ENCODE peak calls at places on chromosomes 13 and 19, in eight cellular contexts. One of them, this sample, is unnamed.

GRCh38 chr19:18676692-18677091 is 6.8 kb upstream of the CRTC1 start:
- DNase-seq in stimulated activated CD8-positive, alpha-beta memory T cell treated with anti-CD3 and anti-CD28 coated beads, Interleukin-2, amount 100 ng/mL, for 1 hour: no peak
- DNase-seq in activated CD4-positive, alpha-beta T cell treated with anti-CD3 and anti-CD28 coated beads, Interleukin-2, amount 10 ng/mL, durations not matched to agents 7 days and 5 days: no peak
- DNase-seq in M059J: no peak
- DNase-seq in HepG2: no peak
- DNase-seq in DMS53: no peak
- DNase-seq in right atrium auricular region: no peak
- DNase-seq in progenitor cell of endocrine pancreas: no peak
- DNase-seq in this sample: no peak

GRCh38 chr19:45137179-45137761 is 23.5 kb downstream of the NKPD1 start:
- DNase-seq in DMS53: no peak
- DNase-seq in activated CD4-positive, alpha-beta T cell treated with anti-CD3 and anti-CD28 coated beads, Interleukin-2, amount 10 ng/mL, durations not matched to agents 7 days and 5 days: no peak
- DNase-seq in stimulated activated CD8-positive, alpha-beta memory T cell treated with anti-CD3 and anti-CD28 coated beads, Interleukin-2, amount 100 ng/mL, for 1 hour: no peak
- DNase-seq in right atrium auricular region: no peak
- DNase-seq in M059J: no peak
- DNase-seq in progenitor cell of endocrine pancreas: no peak
- DNase-seq in HepG2: no peak
- DNase-seq in this sample: no peak

GRCh38 chr19:4866595-4867424 is 657 bp downstream of the PLIN3 start:
- DNase-seq in right atrium auricular region: peak
- DNase-seq in M059J: peak
- DNase-seq in DMS53: no peak
- DNase-seq in stimulated activated CD8-positive, alpha-beta memory T cell treated with anti-CD3 and anti-CD28 coated beads, Interleukin-2, amount 100 ng/mL, for 1 hour: peak
- DNase-seq in HepG2: peak
- DNase-seq in progenitor cell of endocrine pancreas: no peak
- DNase-seq in activated CD4-positive, alpha-beta T cell treated with anti-CD3 and anti-CD28 coated beads, Interleukin-2, amount 10 ng/mL, durations not matched to agents 7 days and 5 days: peak
- DNase-seq in this sample: peak

GRCh38 chr19:13015361-13016231 is 20.3 kb downstream of the NFIX start:
- DNase-seq in HepG2: no peak
- DNase-seq in activated CD4-positive, alpha-beta T cell treated with anti-CD3 and anti-CD28 coated beads, Interleukin-2, amount 10 ng/mL, durations not matched to agents 7 days and 5 days: no peak
- DNase-seq in stimulated activated CD8-positive, alpha-beta memory T cell treated with anti-CD3 and anti-CD28 coated beads, Interleukin-2, amount 100 ng/mL, for 1 hour: no peak
- DNase-seq in M059J: peak
- DNase-seq in DMS53: no peak
- DNase-seq in right atrium auricular region: no peak
- DNase-seq in progenitor cell of endocrine pancreas: no peak
- DNase-seq in this sample: no peak

GRCh38 chr13:77114271-77114670 is 87.3 kb upstream of the FBXL3 start:
- DNase-seq in stimulated activated CD8-positive, alpha-beta memory T cell treated with anti-CD3 and anti-CD28 coated beads, Interleukin-2, amount 100 ng/mL, for 1 hour: no peak
- DNase-seq in DMS53: no peak
- DNase-seq in activated CD4-positive, alpha-beta T cell treated with anti-CD3 and anti-CD28 coated beads, Interleukin-2, amount 10 ng/mL, durations not matched to agents 7 days and 5 days: no peak
- DNase-seq in HepG2: no peak
- DNase-seq in right atrium auricular region: no peak
- DNase-seq in M059J: no peak
- DNase-seq in progenitor cell of endocrine pancreas: no peak
- DNase-seq in this sample: no peak

GRCh38 chr19:7326105-7326877 is 22.4 kb upstream of the ARHGEF18 start:
- DNase-seq in HepG2: peak
- DNase-seq in stimulated activated CD8-positive, alpha-beta memory T cell treated with anti-CD3 and anti-CD28 coated beads, Interleukin-2, amount 100 ng/mL, for 1 hour: no peak
- DNase-seq in activated CD4-positive, alpha-beta T cell treated with anti-CD3 and anti-CD28 coated beads, Interleukin-2, amount 10 ng/mL, durations not matched to agents 7 days and 5 days: peak
- DNase-seq in progenitor cell of endocrine pancreas: no peak
- DNase-seq in DMS53: peak
- DNase-seq in right atrium auricular region: no peak
- DNase-seq in M059J: no peak
- DNase-seq in this sample: no peak

GRCh38 chr13:106423530-106423929 is 111.9 kb downstream of the EFNB2 start:
- DNase-seq in M059J: no peak
- DNase-seq in right atrium auricular region: no peak
- DNase-seq in HepG2: no peak
- DNase-seq in stimulated activated CD8-positive, alpha-beta memory T cell treated with anti-CD3 and anti-CD28 coated beads, Interleukin-2, amount 100 ng/mL, for 1 hour: no peak
- DNase-seq in progenitor cell of endocrine pancreas: no peak
- DNase-seq in activated CD4-positive, alpha-beta T cell treated with anti-CD3 and anti-CD28 coated beads, Interleukin-2, amount 10 ng/mL, durations not matched to agents 7 days and 5 days: no peak
- DNase-seq in DMS53: no peak
- DNase-seq in this sample: no peak

GRCh38 chr13:113000575-113000974 is 31.6 kb downstream of the MCF2L start:
- DNase-seq in activated CD4-positive, alpha-beta T cell treated with anti-CD3 and anti-CD28 coated beads, Interleukin-2, amount 10 ng/mL, durations not matched to agents 7 days and 5 days: no peak
- DNase-seq in DMS53: no peak
- DNase-seq in stimulated activated CD8-positive, alpha-beta memory T cell treated with anti-CD3 and anti-CD28 coated beads, Interleukin-2, amount 100 ng/mL, for 1 hour: no peak
- DNase-seq in M059J: no peak
- DNase-seq in HepG2: no peak
- DNase-seq in progenitor cell of endocrine pancreas: no peak
- DNase-seq in right atrium auricular region: no peak
- DNase-seq in this sample: no peak

GRCh38 chr19:18450934-18451836 is 13.3 kb upstream of the ISYNA1 start:
- DNase-seq in DMS53: peak
- DNase-seq in stimulated activated CD8-positive, alpha-beta memory T cell treated with anti-CD3 and anti-CD28 coated beads, Interleukin-2, amount 100 ng/mL, for 1 hour: peak
- DNase-seq in activated CD4-positive, alpha-beta T cell treated with anti-CD3 and anti-CD28 coated beads, Interleukin-2, amount 10 ng/mL, durations not matched to agents 7 days and 5 days: peak
- DNase-seq in progenitor cell of endocrine pancreas: peak
- DNase-seq in right atrium auricular region: peak
- DNase-seq in M059J: peak
- DNase-seq in HepG2: peak
- DNase-seq in this sample: peak

GRCh38 chr19:29122185-29122584 is 90.8 kb downstream of the UQCRFS1 start:
- DNase-seq in M059J: no peak
- DNase-seq in HepG2: no peak
- DNase-seq in DMS53: no peak
- DNase-seq in progenitor cell of endocrine pancreas: no peak
- DNase-seq in right atrium auricular region: no peak
- DNase-seq in activated CD4-positive, alpha-beta T cell treated with anti-CD3 and anti-CD28 coated beads, Interleukin-2, amount 10 ng/mL, durations not matched to agents 7 days and 5 days: no peak
- DNase-seq in stimulated activated CD8-positive, alpha-beta memory T cell treated with anti-CD3 and anti-CD28 coated beads, Interleukin-2, amount 100 ng/mL, for 1 hour: no peak
- DNase-seq in this sample: no peak

GRCh38 chr13:80924596-80924995 is 583.7 kb upstream of the SPRY2 start:
- DNase-seq in HepG2: no peak
- DNase-seq in progenitor cell of endocrine pancreas: no peak
- DNase-seq in right atrium auricular region: no peak
- DNase-seq in DMS53: no peak
- DNase-seq in activated CD4-positive, alpha-beta T cell treated with anti-CD3 and anti-CD28 coated beads, Interleukin-2, amount 10 ng/mL, durations not matched to agents 7 days and 5 days: no peak
- DNase-seq in M059J: no peak
- DNase-seq in stimulated activated CD8-positive, alpha-beta memory T cell treated with anti-CD3 and anti-CD28 coated beads, Interleukin-2, amount 100 ng/mL, for 1 hour: no peak
- DNase-seq in this sample: no peak

This sample was measured in activated effector memory CD4-positive, alpha-beta T cell treated with Interleukin-2 at 50 U/mL for 16 hours.